ENCODE peak calls at places on chromosomes 1 and 21, in four cellular contexts. B is K562, T is HL-60, C is GM12878. X is an unnamed sample.

GRCh38 chr1:41848216-41848952 is 70.3 kb downstream of the HIVEP3 start:
- DNase-seq in B (no peak), T (no peak), C (no peak), X (no peak)

GRCh38 chr1:94384485-94385353 is 33.5 kb upstream of the ABCD3 start:
- DNase-seq in B (no peak), T (no peak), C (no peak), X (no peak)

GRCh38 chr1:109331113-109331512 is 24.3 kb upstream of the MYBPHL start:
- DNase-seq in B (no peak), T (no peak), C (no peak), X (no peak)

GRCh38 chr1:150009604-150010387 is 730 bp downstream of the OTUD7B start:
- DNase-seq in B (peak; percentile 34), T (no peak), C (no peak), X (no peak)

GRCh38 chr1:36351222-36351977 is 28.0 kb upstream of the EVA1B start:
- DNase-seq in B (no peak), T (no peak), C (no peak), X (no peak)

GRCh38 chr1:228212966-228213844 is 5.4 kb downstream of the OBSCN start:
- DNase-seq in B (peak; percentile 98), T (peak; percentile 64), C (peak; percentile 9), X (peak; percentile 94)

GRCh38 chr1:177228721-177229088 is 57.9 kb downstream of the BRINP2 start:
- DNase-seq in B (no peak), T (no peak), C (no peak), X (no peak)

GRCh38 chr1:168179411-168180147 is 817 bp downstream of the TIPRL start:
- DNase-seq in B (peak; percentile 39), T (no peak), C (no peak), X (no peak)

GRCh38 chr1:9340864-9341263 is 48.2 kb downstream of the SPSB1 start:
- DNase-seq in B (no peak), T (no peak), C (no peak), X (no peak)

GRCh38 chr1:19799877-19800804 is at the start of gene TMCO4:
- DNase-seq in B (no peak), T (no peak), C (no peak), X (peak; percentile 45)

GRCh38 chr1:29675481-29676263 is 439.4 kb downstream of the PTPRU start:
- DNase-seq in B (no peak), T (no peak), C (no peak), X (no peak)

GRCh38 chr1:243950166-243950565 is 100.1 kb upstream of the AKT3 start:
- DNase-seq in B (no peak), T (no peak), C (no peak), X (no peak)

GRCh38 chr1:119682141-119682540 is 29.6 kb upstream of the PHGDH start:
- DNase-seq in B (no peak), T (no peak), C (no peak), X (no peak)

GRCh38 chr1:200006711-200007110 is 20.8 kb upstream of the NR5A2 start:
- DNase-seq in B (no peak), T (no peak), C (no peak), X (no peak)

GRCh38 chr21:45517249-45518065 is 24.8 kb downstream of the SLC19A1 start:
- DNase-seq in B (no peak), T (peak; percentile 82), C (peak; percentile 50), X (no peak)

GRCh38 chr1:92259350-92259749 is 39.4 kb downstream of the GLMN start:
- DNase-seq in B (no peak), T (no peak), C (no peak), X (no peak)

GRCh38 chr21:41670056-41670805 is 96.6 kb downstream of the RIPK4 start:
- DNase-seq in B (no peak), T (no peak), C (no peak), X (no peak)

GRCh38 chr1:159163609-159164008 is 7.8 kb upstream of the CADM3 start:
- DNase-seq in B (no peak), T (no peak), C (no peak), X (no peak)

GRCh38 chr1:157161901-157162300 is 23.7 kb upstream of the ETV3 start:
- DNase-seq in B (no peak), T (no peak), C (no peak), X (no peak)

GRCh38 chr1:9181990-9182783 is 52.4 kb upstream of the H6PD start:
- DNase-seq in B (no peak), T (no peak), C (no peak), X (peak; percentile 61)

GRCh38 chr1:91282695-91283420 is 121.8 kb downstream of the HFM1 start:
- DNase-seq in B (peak; percentile 59), T (peak; percentile 3), C (peak; percentile 9), X (peak; percentile 23)

GRCh38 chr1:110185181-110185580 is 24.9 kb upstream of the KCNC4 start:
- DNase-seq in B (no peak), T (no peak), C (no peak), X (no peak)

GRCh38 chr1:92833840-92834239 is 2.0 kb downstream of the RPL5 start:
- DNase-seq in B (no peak), T (no peak), C (no peak), X (no peak)

GRCh38 chr1:235093013-235093618 is 35.5 kb downstream of the TOMM20 start:
- DNase-seq in B (no peak), T (no peak), C (no peak), X (no peak)

GRCh38 chr1:92708368-92708950 is 76.4 kb downstream of the EVI5 start:
- DNase-seq in B (no peak), T (no peak), C (no peak), X (no peak)

GRCh38 chr1:34721241-34721640 is 33.6 kb upstream of the GJB5 start:
- DNase-seq in B (no peak), T (no peak), C (no peak), X (no peak)

GRCh38 chr1:54581621-54582035 is 33.6 kb downstream of the ACOT11 start:
- DNase-seq in B (no peak), T (no peak), C (no peak), X (no peak)

GRCh38 chr1:160083968-160084770 is 2.8 kb downstream of the KCNJ9 start:
- DNase-seq in B (peak; percentile 43), T (peak; percentile 41), C (no peak), X (peak; percentile 81)

GRCh38 chr1:209650454-209650853 is 1.8 kb downstream of the LAMB3 start:
- DNase-seq in B (no peak), T (no peak), C (no peak), X (no peak)

GRCh38 chr1:44377925-44378784 is 23.1 kb upstream of the ERI3 start:
- DNase-seq in B (peak; percentile 60), T (no peak), C (no peak), X (peak; percentile 17)

GRCh38 chr1:39544327-39544726 is 32.3 kb downstream of the PABPC4 start:
- DNase-seq in B (no peak), T (no peak), C (no peak), X (no peak)

GRCh38 chr1:25566730-25567341 is 23.4 kb downstream of the LDLRAP1 start:
- DNase-seq in B (no peak), T (no peak), C (no peak), X (no peak)

GRCh38 chr1:172394167-172394751 is 26.2 kb upstream of the C1orf105 start:
- DNase-seq in B (no peak), T (no peak), C (peak; percentile 88), X (peak; percentile 20)

GRCh38 chr1:151693057-151693651 is 23.4 kb downstream of the CELF3 start:
- DNase-seq in B (no peak), T (no peak), C (no peak), X (no peak)

GRCh38 chr1:211698161-211699026 is 23.0 kb upstream of the NEK2 start:
- DNase-seq in B (peak; percentile 92), T (peak; percentile 47), C (peak; percentile 55), X (peak; percentile 63)

GRCh38 chr1:78650114-78650513 is 483 bp downstream of the IFI44 start:
- DNase-seq in B (no peak), T (no peak), C (no peak), X (no peak)

GRCh38 chr1:66607458-66607857 is 73.5 kb downstream of the SGIP1 start:
- DNase-seq in B (no peak), T (no peak), C (no peak), X (no peak)

GRCh38 chr1:99662581-99663208 is 16.8 kb downstream of the PALMD start:
- DNase-seq in B (no peak), T (no peak), C (no peak), X (no peak)
- TF ChIP-seq SPI1 in B (no peak), T (no peak), C (no peak), X (no peak)

GRCh38 chr1:7581754-7582264 is 189.3 kb upstream of the VAMP3 start:
- DNase-seq in B (no peak), T (no peak), C (no peak), X (no peak)

GRCh38 chr1:7582439-7582972 is 188.6 kb upstream of the VAMP3 start:
- DNase-seq in B (no peak), T (no peak), C (no peak), X (no peak)

GRCh38 chr1:7584157-7584556 is 186.9 kb upstream of the VAMP3 start:
- DNase-seq in B (no peak), T (no peak), C (no peak), X (no peak)

GRCh38 chr1:7584643-7585042 is 186.5 kb upstream of the VAMP3 start:
- DNase-seq in B (no peak), T (no peak), C (no peak), X (no peak)

DNA sequence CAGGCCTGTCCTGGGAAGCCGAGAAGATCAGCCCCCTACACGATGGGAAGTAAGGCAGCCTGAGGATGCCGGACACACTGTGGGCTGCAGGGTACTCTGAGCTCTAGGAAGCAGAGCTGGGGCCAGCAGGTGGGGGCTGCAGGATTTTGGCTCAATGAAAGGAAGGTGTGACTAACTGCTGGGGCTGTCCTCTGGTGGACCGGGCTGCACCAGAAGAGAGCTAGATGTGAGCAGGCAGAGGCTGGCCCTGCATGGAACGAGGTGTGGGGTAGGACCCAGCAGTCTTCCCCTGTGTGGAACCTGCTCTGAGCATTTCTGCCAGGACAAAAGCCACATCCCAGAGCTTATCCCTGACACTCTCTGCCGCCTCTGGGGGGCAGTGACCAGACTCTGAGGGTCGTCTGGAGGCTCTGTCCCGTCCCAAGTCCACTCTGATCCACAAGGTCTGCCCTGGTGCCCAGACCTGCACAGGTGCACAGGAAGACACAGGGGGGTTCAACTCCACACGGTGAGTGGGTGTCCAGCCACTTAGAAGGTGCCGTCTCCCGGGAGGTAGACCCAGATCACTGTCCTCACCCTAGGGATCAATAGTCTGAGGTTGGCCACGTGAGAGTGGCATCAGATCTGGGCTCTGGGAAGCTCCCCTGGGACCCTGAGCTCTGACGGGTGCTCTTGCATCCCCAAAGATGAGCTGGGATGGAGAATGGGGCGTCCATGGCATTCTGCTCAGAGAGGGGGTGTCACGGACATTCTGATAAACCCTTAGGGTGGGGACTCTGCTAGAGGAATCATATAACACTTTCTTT is 187.6 kb upstream of the VAMP3 start:
- DNase-seq in B (no peak), T (no peak), C (no peak), X (no peak)
- TF ChIP-seq SPI1 in B (no peak), T (no peak), C (no peak), X (no peak)

GRCh38 chr1:69611316-69611715 is 43.6 kb downstream of the LRRC7 start:
- DNase-seq in B (no peak), T (no peak), C (no peak), X (no peak)
- TF ChIP-seq SPI1 in B (no peak), T (no peak), C (no peak), X (no peak)

DNA sequence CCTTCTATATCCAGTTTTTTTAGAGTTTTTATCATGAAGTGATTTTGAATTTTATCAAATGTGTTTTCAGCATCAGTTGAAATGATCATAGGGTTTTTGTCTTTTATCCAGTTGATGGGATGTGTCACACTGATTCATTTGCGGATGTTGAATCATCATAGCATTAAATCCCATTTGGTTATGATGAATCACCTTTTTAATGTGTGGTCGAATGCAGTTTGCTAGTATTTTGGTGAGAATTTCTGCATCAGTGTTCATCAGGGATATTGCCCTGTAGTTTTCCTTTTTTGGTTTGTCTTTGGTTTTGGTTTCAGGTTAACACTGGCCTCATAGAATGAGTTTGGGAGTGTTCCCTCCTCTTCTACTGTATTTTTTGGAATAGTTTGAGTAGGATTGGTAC is 80.3 kb downstream of the DIRAS3 start:
- DNase-seq in B (no peak), T (no peak), C (no peak), X (no peak)
- TF ChIP-seq SPI1 in B (no peak), T (no peak), C (no peak), X (no peak)

X was measured in GM12891.